ENCODE peak calls at places on chromosome 19, in six cellular contexts. T is fibroblast of pulmonary artery, X is Daoy, C is nephron progenitor cell, B is HT1080, D is AG08396. Z is an unnamed sample.

GRCh38 chr19:5260381-5260967 is 80.1 kb downstream of the PTPRS start:
- DNase-seq in T (no peak), X (no peak), C (no peak), B (no peak), D (no peak), Z (no peak)

GRCh38 chr19:7843521-7843920 is 13.5 kb downstream of the EVI5L start:
- DNase-seq in T (no peak), X (no peak), C (no peak), B (no peak), D (no peak), Z (no peak)

GRCh38 chr19:5183616-5184015 is 157.0 kb downstream of the PTPRS start:
- DNase-seq in T (no peak), X (no peak), C (no peak), B (no peak), D (no peak), Z (no peak)

GRCh38 chr19:48480151-48480475 is 10.9 kb downstream of the CYTH2 start:
- DNase-seq in T (no peak), X (no peak), C (no peak), B (no peak), D (peak; percentile 65), Z (no peak)

GRCh38 chr19:15810335-15810734 is 5.1 kb downstream of the OR10H1 start:
- DNase-seq in T (no peak), X (peak; percentile 55), C (no peak), B (peak; percentile 17), D (no peak), Z (no peak)

GRCh38 chr19:33441277-33441699 is 67.8 kb downstream of the CEBPG start:
- DNase-seq in T (no peak), X (no peak), C (no peak), B (no peak), D (no peak), Z (no peak)

GRCh38 chr19:45164577-45165335 is 4.0 kb upstream of the NKPD1 start:
- DNase-seq in T (peak; percentile 81), X (peak; percentile 84), C (peak; percentile 46), B (peak; percentile 79), D (no peak), Z (peak; percentile 22)

GRCh38 chr19:18419195-18419698 is at the start of gene SSBP4:
- DNase-seq in T (peak; percentile 81), X (peak; percentile 86), C (peak; percentile 82), B (peak; percentile 70), D (peak; percentile 98), Z (peak; percentile 55)

GRCh38 chr19:27392027-27392632 is 1820.8 kb downstream of the UQCRFS1 start:
- DNase-seq in T (no peak), X (no peak), C (no peak), B (peak; percentile 23), D (no peak), Z (no peak)

GRCh38 chr19:3621689-3622088 is 4.9 kb downstream of the CACTIN start:
- DNase-seq in T (no peak), X (no peak), C (no peak), B (no peak), D (no peak), Z (no peak)

Z was measured in A172.